ENCODE peak calls at places on chromosomes 13 and 19, in eight cellular contexts. One of them, this sample, is unnamed. For H3K4me1, the result is how much of the 10 kb centered on the place peaks cover.

GRCh38 chr13:109672545-109672944 is 113.8 kb downstream of the IRS2 start:
- DNase-seq in body of pancreas: no peak
- DNase-seq in tibial nerve: no peak
- DNase-seq in prostate gland: no peak
- DNase-seq in uterus: no peak
- DNase-seq in IMR-90: peak
- DNase-seq in thyroid gland: no peak
- DNase-seq in testis: no peak
- DNase-seq in this sample: no peak

GRCh38 chr19:48636859-48637448 is at the start of gene DBP:
- DNase-seq in body of pancreas: peak
- DNase-seq in tibial nerve: no peak
- DNase-seq in prostate gland: no peak
- DNase-seq in uterus: no peak
- DNase-seq in IMR-90: no peak
- DNase-seq in thyroid gland: peak
- DNase-seq in testis: no peak
- DNase-seq in this sample: no peak

GRCh38 chr13:36673838-36674326 is at the start of gene SERTM1:
- DNase-seq in body of pancreas: no peak
- DNase-seq in tibial nerve: no peak
- DNase-seq in prostate gland: no peak
- DNase-seq in uterus: peak
- DNase-seq in IMR-90: no peak
- DNase-seq in thyroid gland: peak
- DNase-seq in testis: peak
- DNase-seq in this sample: no peak

GRCh38 chr19:31560021-31560770 is 211.0 kb upstream of the TSHZ3 start:
- DNase-seq in body of pancreas: no peak
- DNase-seq in tibial nerve: no peak
- DNase-seq in prostate gland: no peak
- DNase-seq in uterus: no peak
- DNase-seq in IMR-90: peak
- DNase-seq in thyroid gland: no peak
- DNase-seq in testis: no peak
- DNase-seq in this sample: peak

GRCh38 chr13:23433171-23434153 is at the start of gene SACS:
- DNase-seq in body of pancreas: peak
- DNase-seq in tibial nerve: no peak
- DNase-seq in prostate gland: no peak
- DNase-seq in uterus: no peak
- DNase-seq in IMR-90: peak
- DNase-seq in thyroid gland: peak
- DNase-seq in testis: peak
- DNase-seq in this sample: peak

GRCh38 chr19:34345934-34346333 is 19.1 kb upstream of the GPI start:
- DNase-seq in body of pancreas: peak
- DNase-seq in tibial nerve: peak
- DNase-seq in prostate gland: peak
- DNase-seq in uterus: no peak
- DNase-seq in IMR-90: peak
- DNase-seq in thyroid gland: peak
- DNase-seq in testis: peak
- DNase-seq in this sample: no peak

GRCh38 chr13:73819711-73820110 is 314.5 kb downstream of the KLF12 start:
- DNase-seq in body of pancreas: no peak
- DNase-seq in tibial nerve: no peak
- DNase-seq in prostate gland: no peak
- DNase-seq in uterus: no peak
- DNase-seq in IMR-90: no peak
- DNase-seq in thyroid gland: no peak
- DNase-seq in testis: no peak
- DNase-seq in this sample: no peak

GRCh38 chr19:29014857-29015436 is 198.0 kb downstream of the UQCRFS1 start:
- DNase-seq in body of pancreas: no peak
- DNase-seq in tibial nerve: no peak
- DNase-seq in prostate gland: no peak
- DNase-seq in uterus: no peak
- DNase-seq in IMR-90: no peak
- DNase-seq in thyroid gland: no peak
- DNase-seq in testis: no peak
- DNase-seq in this sample: no peak

GRCh38 chr19:2627319-2627829 is 75.1 kb downstream of the GNG7 start:
- DNase-seq in body of pancreas: peak
- DNase-seq in tibial nerve: peak
- DNase-seq in prostate gland: peak
- DNase-seq in uterus: peak
- DNase-seq in IMR-90: peak
- DNase-seq in thyroid gland: peak
- DNase-seq in testis: peak
- DNase-seq in this sample: peak

GRCh38 chr13:107882708-107883560 is 332.4 kb downstream of the LIG4 start:
- DNase-seq in body of pancreas: no peak
- DNase-seq in tibial nerve: no peak
- DNase-seq in prostate gland: no peak
- DNase-seq in uterus: no peak
- DNase-seq in IMR-90: no peak
- DNase-seq in thyroid gland: no peak
- DNase-seq in testis: no peak
- DNase-seq in this sample: no peak

GRCh38 chr13:33017410-33017929 is 1.2 kb downstream of the KL start:
- DNase-seq in body of pancreas: peak
- DNase-seq in tibial nerve: peak
- DNase-seq in prostate gland: no peak
- DNase-seq in uterus: peak
- DNase-seq in IMR-90: peak
- DNase-seq in thyroid gland: no peak
- DNase-seq in testis: peak
- DNase-seq in this sample: peak

GRCh38 chr19:45764487-45764886 is 4.6 kb downstream of the SIX5 start:
- DNase-seq in body of pancreas: no peak
- DNase-seq in tibial nerve: no peak
- DNase-seq in prostate gland: no peak
- DNase-seq in uterus: no peak
- DNase-seq in IMR-90: no peak
- DNase-seq in thyroid gland: no peak
- DNase-seq in testis: no peak
- DNase-seq in this sample: peak

GRCh38 chr13:51241720-51242119 is 19.5 kb downstream of the FAM124A start:
- DNase-seq in body of pancreas: no peak
- DNase-seq in tibial nerve: no peak
- DNase-seq in prostate gland: no peak
- DNase-seq in uterus: peak
- DNase-seq in IMR-90: no peak
- DNase-seq in thyroid gland: no peak
- DNase-seq in testis: no peak
- DNase-seq in this sample: peak

GRCh38 chr19:32916969-32917611 is 47.5 kb upstream of the SLC7A9 start:
- DNase-seq in body of pancreas: no peak
- DNase-seq in tibial nerve: no peak
- DNase-seq in prostate gland: no peak
- DNase-seq in uterus: no peak
- DNase-seq in IMR-90: no peak
- DNase-seq in thyroid gland: no peak
- DNase-seq in testis: no peak
- DNase-seq in this sample: no peak

GRCh38 chr13:41668130-41668757 is 210.9 kb downstream of the RGCC start:
- DNase-seq in body of pancreas: peak
- DNase-seq in tibial nerve: peak
- DNase-seq in prostate gland: peak
- DNase-seq in uterus: peak
- DNase-seq in IMR-90: peak
- DNase-seq in thyroid gland: peak
- DNase-seq in testis: peak
- DNase-seq in this sample: peak

GRCh38 chr19:799076-799881 is 2.0 kb downstream of the PTBP1 start:
- DNase-seq in body of pancreas: peak
- DNase-seq in tibial nerve: no peak
- DNase-seq in prostate gland: no peak
- DNase-seq in uterus: no peak
- DNase-seq in IMR-90: peak
- DNase-seq in thyroid gland: peak
- DNase-seq in testis: no peak
- DNase-seq in this sample: no peak

DNA sequence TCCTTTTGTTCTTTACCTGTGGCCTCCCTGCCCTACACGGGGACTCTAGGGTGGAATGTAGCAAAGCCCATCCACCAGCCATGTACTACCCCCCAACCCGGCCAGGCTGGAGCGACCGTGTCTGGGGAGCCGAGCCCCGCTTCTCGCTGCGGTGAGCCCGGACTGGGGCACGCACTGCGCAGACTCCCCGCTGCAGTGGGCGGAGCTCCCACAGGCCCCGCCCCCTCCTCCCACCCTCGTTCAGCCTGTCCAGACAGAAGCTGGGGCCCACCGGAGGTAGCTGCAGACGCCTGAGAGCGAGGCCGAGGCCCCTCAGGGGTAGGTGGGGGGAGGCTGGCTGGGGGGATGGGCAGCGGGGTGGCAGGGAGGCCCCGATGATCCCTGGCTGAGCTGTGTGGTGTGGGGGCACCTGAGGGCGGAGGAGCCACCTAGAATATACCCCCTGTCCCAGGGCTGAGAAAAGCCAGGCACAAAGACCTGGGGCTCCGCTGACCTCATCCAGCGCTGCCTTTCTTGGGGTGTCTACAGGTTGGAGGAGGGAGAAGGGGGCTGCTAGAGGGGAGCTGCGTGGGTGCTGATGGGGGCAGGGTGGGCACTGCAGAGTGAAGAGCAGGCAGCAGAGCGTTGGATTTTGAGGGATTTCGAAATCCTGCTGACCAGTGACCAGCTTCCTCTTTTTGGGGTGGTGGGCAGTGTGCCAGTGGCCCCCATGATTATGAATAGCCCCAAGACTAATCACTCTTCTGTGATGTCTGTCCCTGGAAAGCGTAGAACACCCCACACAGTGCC is 17.3 kb downstream of the PLD3 start:
- DNase-seq in body of pancreas: peak
- DNase-seq in tibial nerve: peak
- DNase-seq in prostate gland: peak
- DNase-seq in uterus: peak
- DNase-seq in IMR-90: peak
- DNase-seq in thyroid gland: peak
- DNase-seq in testis: peak
- DNase-seq in this sample: peak
- TF ChIP-seq POLR2A in body of pancreas: peak
- TF ChIP-seq POLR2A in tibial nerve: no peak
- TF ChIP-seq POLR2A in prostate gland: peak
- TF ChIP-seq POLR2A in uterus: peak
- TF ChIP-seq POLR2A in IMR-90: no peak
- TF ChIP-seq POLR2A in thyroid gland: no peak
- TF ChIP-seq POLR2A in testis: no peak
- TF ChIP-seq POLR2A in this sample: no peak

GRCh38 chr13:21436582-21436981 is 22.5 kb downstream of the ZDHHC20 start:
- DNase-seq in body of pancreas: no peak
- DNase-seq in tibial nerve: no peak
- DNase-seq in prostate gland: no peak
- DNase-seq in uterus: no peak
- DNase-seq in IMR-90: no peak
- DNase-seq in thyroid gland: no peak
- DNase-seq in testis: no peak
- DNase-seq in this sample: no peak
- H3K4me3 ChIP-seq in body of pancreas: no peak
- H3K4me3 ChIP-seq in tibial nerve: no peak
- H3K4me3 ChIP-seq in prostate gland: no peak
- H3K4me3 ChIP-seq in uterus: no peak
- H3K4me3 ChIP-seq in IMR-90: no peak
- H3K4me3 ChIP-seq in thyroid gland: no peak
- H3K4me3 ChIP-seq in testis: no peak
- H3K4me3 ChIP-seq in this sample: no peak

DNA sequence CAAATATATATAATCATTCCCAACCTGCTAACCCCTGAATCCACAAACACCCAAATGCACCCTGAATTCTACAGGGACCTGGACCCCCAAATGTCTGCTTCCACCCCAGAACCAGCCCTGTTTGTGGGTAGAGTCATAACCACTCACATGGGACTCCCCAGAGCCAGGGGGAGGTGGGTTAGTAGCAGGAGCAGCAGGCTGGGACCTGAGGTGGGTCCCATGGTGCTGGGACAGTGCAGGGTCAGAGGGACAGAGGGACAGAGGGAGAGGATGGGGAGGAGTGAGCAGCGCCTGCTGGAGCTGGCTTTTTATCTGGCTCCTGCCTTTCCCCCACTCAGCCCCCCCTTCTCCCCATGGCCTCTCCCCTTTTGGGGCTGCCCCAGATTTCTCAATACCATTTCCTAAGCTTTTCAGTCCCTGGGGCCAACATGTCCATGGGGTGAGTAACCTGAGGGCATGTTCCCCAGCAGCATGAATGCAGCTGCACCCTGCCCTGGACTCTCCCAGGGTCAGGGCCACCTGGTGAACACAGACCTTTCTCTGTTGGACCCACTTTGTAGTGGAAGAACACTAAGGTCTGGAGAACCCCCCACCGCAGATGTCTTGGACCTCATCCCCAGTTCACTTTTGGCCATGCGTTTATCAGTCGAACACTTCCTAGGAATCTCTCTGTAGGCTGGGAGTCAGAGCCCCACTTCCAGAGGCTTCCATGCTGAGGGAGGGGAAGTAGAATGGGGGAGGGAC is at the start of gene C3:
- DNase-seq in body of pancreas: peak
- DNase-seq in tibial nerve: peak
- DNase-seq in prostate gland: no peak
- DNase-seq in uterus: peak
- DNase-seq in IMR-90: peak
- DNase-seq in thyroid gland: peak
- DNase-seq in testis: peak
- DNase-seq in this sample: peak
- H3K4me1 ChIP-seq in body of pancreas: half or more
- H3K4me1 ChIP-seq in tibial nerve: half or more
- H3K4me1 ChIP-seq in prostate gland: under half
- H3K4me1 ChIP-seq in uterus: under half
- H3K4me1 ChIP-seq in IMR-90: under half
- H3K4me1 ChIP-seq in thyroid gland: under half
- H3K4me1 ChIP-seq in testis: under half
- H3K4me1 ChIP-seq in this sample: under half

DNA sequence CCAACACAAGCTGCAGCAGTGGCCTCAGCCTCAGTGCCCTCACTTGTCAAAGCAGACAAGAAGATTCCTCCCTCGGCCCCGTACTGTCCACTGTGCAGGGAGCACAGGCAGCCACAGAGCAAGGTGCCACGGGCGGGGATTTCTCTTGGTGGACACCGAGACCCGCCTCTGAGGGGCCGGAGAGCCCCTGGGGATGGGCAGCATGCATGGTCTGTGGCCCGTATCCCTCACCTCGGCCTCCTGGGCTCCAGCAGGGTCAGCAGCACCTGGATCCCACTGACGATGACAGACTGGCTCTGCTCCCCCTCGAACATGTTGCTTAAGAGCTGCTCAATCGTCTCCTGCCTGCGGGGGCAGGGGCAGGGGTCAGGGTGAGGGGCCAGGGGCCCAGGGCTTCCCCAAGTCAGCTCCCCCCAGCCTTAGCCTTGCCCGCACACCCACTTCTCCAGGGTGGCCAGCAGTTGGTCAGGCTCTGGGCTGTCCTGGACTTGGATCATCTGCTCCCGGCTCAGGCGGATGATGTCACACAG is 13.4 kb upstream of the TMEM86B start:
- DNase-seq in body of pancreas: no peak
- DNase-seq in tibial nerve: no peak
- DNase-seq in prostate gland: no peak
- DNase-seq in uterus: no peak
- DNase-seq in IMR-90: no peak
- DNase-seq in thyroid gland: no peak
- DNase-seq in testis: no peak
- DNase-seq in this sample: no peak
- TF ChIP-seq POLR2A in body of pancreas: no peak
- TF ChIP-seq POLR2A in tibial nerve: no peak
- TF ChIP-seq POLR2A in prostate gland: no peak
- TF ChIP-seq POLR2A in uterus: no peak
- TF ChIP-seq POLR2A in IMR-90: no peak
- TF ChIP-seq POLR2A in thyroid gland: no peak
- TF ChIP-seq POLR2A in testis: no peak
- TF ChIP-seq POLR2A in this sample: no peak

GRCh38 chr19:19538767-19539166 is 702 bp downstream of the CILP2 start:
- DNase-seq in body of pancreas: no peak
- DNase-seq in tibial nerve: no peak
- DNase-seq in prostate gland: no peak
- DNase-seq in uterus: no peak
- DNase-seq in IMR-90: no peak
- DNase-seq in thyroid gland: no peak
- DNase-seq in testis: no peak
- DNase-seq in this sample: peak
- H3K4me3 ChIP-seq in body of pancreas: no peak
- H3K4me3 ChIP-seq in tibial nerve: no peak
- H3K4me3 ChIP-seq in prostate gland: no peak
- H3K4me3 ChIP-seq in uterus: no peak
- H3K4me3 ChIP-seq in IMR-90: no peak
- H3K4me3 ChIP-seq in thyroid gland: no peak
- H3K4me3 ChIP-seq in testis: peak
- H3K4me3 ChIP-seq in this sample: no peak